ENCODE peak calls at places on chromosomes 1 and 21, in six cellular contexts. One of them, this sample, is unnamed. For H3K36me3, the result is how much of the 10 kb centered on the place peaks cover.

GRCh38 chr1:100989306-100990077 is 36.1 kb downstream of the DPH5 start:
- DNase-seq in Panc1: no peak
- DNase-seq in right lobe of liver: no peak
- DNase-seq in ovary: no peak
- DNase-seq in heart right ventricle: no peak
- DNase-seq in right atrium auricular region: no peak
- DNase-seq in this sample: peak

GRCh38 chr1:22350171-22350961 is 101.3 kb upstream of the ZBTB40 start:
- DNase-seq in ovary: no peak
- DNase-seq in right atrium auricular region: no peak
- DNase-seq in right lobe of liver: no peak
- DNase-seq in heart right ventricle: no peak
- DNase-seq in Panc1: no peak
- DNase-seq in this sample: no peak

GRCh38 chr21:35265170-35265877 is 216.2 kb upstream of the RUNX1 start:
- DNase-seq in heart right ventricle: no peak
- DNase-seq in right lobe of liver: no peak
- DNase-seq in ovary: no peak
- DNase-seq in right atrium auricular region: no peak
- DNase-seq in Panc1: peak
- DNase-seq in this sample: peak

GRCh38 chr1:178540646-178541045 is 27.7 kb downstream of the TEX35 start:
- DNase-seq in heart right ventricle: no peak
- DNase-seq in right lobe of liver: no peak
- DNase-seq in Panc1: no peak
- DNase-seq in right atrium auricular region: no peak
- DNase-seq in ovary: no peak
- DNase-seq in this sample: no peak

GRCh38 chr1:67726224-67726623 is 41.2 kb downstream of the GADD45A start:
- DNase-seq in heart right ventricle: no peak
- DNase-seq in right lobe of liver: no peak
- DNase-seq in right atrium auricular region: no peak
- DNase-seq in ovary: no peak
- DNase-seq in Panc1: peak
- DNase-seq in this sample: no peak

GRCh38 chr1:20366766-20367602 is 76.3 kb downstream of the VWA5B1 start:
- DNase-seq in ovary: no peak
- DNase-seq in right atrium auricular region: no peak
- DNase-seq in heart right ventricle: peak
- DNase-seq in right lobe of liver: peak
- DNase-seq in Panc1: no peak
- DNase-seq in this sample: no peak

GRCh38 chr1:116538527-116538926 is 32.3 kb downstream of the CD58 start:
- DNase-seq in Panc1: no peak
- DNase-seq in right atrium auricular region: no peak
- DNase-seq in right lobe of liver: no peak
- DNase-seq in heart right ventricle: no peak
- DNase-seq in ovary: no peak
- DNase-seq in this sample: no peak

GRCh38 chr1:234724517-234725176 is 114.7 kb upstream of the IRF2BP2 start:
- DNase-seq in heart right ventricle: peak
- DNase-seq in right atrium auricular region: peak
- DNase-seq in Panc1: no peak
- DNase-seq in ovary: peak
- DNase-seq in right lobe of liver: peak
- DNase-seq in this sample: no peak

GRCh38 chr1:113536182-113536780 is 146.0 kb downstream of the MAGI3 start:
- DNase-seq in Panc1: no peak
- DNase-seq in ovary: no peak
- DNase-seq in right lobe of liver: no peak
- DNase-seq in heart right ventricle: no peak
- DNase-seq in right atrium auricular region: no peak
- DNase-seq in this sample: no peak

GRCh38 chr1:172446547-172446946 is 2.7 kb upstream of the PIGC start:
- DNase-seq in right lobe of liver: no peak
- DNase-seq in right atrium auricular region: no peak
- DNase-seq in Panc1: no peak
- DNase-seq in heart right ventricle: no peak
- DNase-seq in ovary: no peak
- DNase-seq in this sample: no peak

GRCh38 chr1:156577512-156577911 is 2.0 kb upstream of the TTC24 start:
- DNase-seq in right atrium auricular region: no peak
- DNase-seq in ovary: no peak
- DNase-seq in Panc1: no peak
- DNase-seq in heart right ventricle: no peak
- DNase-seq in right lobe of liver: no peak
- DNase-seq in this sample: no peak

GRCh38 chr1:29122987-29123870 is 474 bp downstream of the TMEM200B start:
- DNase-seq in right lobe of liver: peak
- DNase-seq in heart right ventricle: peak
- DNase-seq in right atrium auricular region: no peak
- DNase-seq in Panc1: no peak
- DNase-seq in ovary: peak
- DNase-seq in this sample: no peak

GRCh38 chr1:116737855-116738318 is 16.3 kb upstream of the CD2 start:
- DNase-seq in right atrium auricular region: no peak
- DNase-seq in Panc1: no peak
- DNase-seq in right lobe of liver: no peak
- DNase-seq in heart right ventricle: no peak
- DNase-seq in ovary: no peak
- DNase-seq in this sample: no peak

GRCh38 chr21:46153259-46154154 is 1.9 kb downstream of the FTCD start:
- DNase-seq in heart right ventricle: no peak
- DNase-seq in right lobe of liver: peak
- DNase-seq in ovary: peak
- DNase-seq in Panc1: no peak
- DNase-seq in right atrium auricular region: peak
- DNase-seq in this sample: no peak

GRCh38 chr1:149931212-149931805 is 3.7 kb upstream of the SF3B4 start:
- DNase-seq in heart right ventricle: no peak
- DNase-seq in right lobe of liver: no peak
- DNase-seq in right atrium auricular region: peak
- DNase-seq in ovary: no peak
- DNase-seq in Panc1: no peak
- DNase-seq in this sample: no peak

GRCh38 chr1:94068096-94068830 is 52.7 kb downstream of the ABCA4 start:
- DNase-seq in right atrium auricular region: no peak
- DNase-seq in Panc1: peak
- DNase-seq in ovary: no peak
- DNase-seq in right lobe of liver: no peak
- DNase-seq in heart right ventricle: no peak
- DNase-seq in this sample: peak

GRCh38 chr21:31683029-31683428 is 23.5 kb downstream of the SOD1 start:
- DNase-seq in right atrium auricular region: no peak
- DNase-seq in Panc1: no peak
- DNase-seq in ovary: no peak
- DNase-seq in right lobe of liver: no peak
- DNase-seq in heart right ventricle: no peak
- DNase-seq in this sample: no peak
- TF ChIP-seq CTCF in right atrium auricular region: no peak
- TF ChIP-seq CTCF in Panc1: peak
- TF ChIP-seq CTCF in ovary: no peak
- TF ChIP-seq CTCF in right lobe of liver: no peak
- TF ChIP-seq CTCF in heart right ventricle: no peak
- TF ChIP-seq CTCF in this sample: no peak

GRCh38 chr1:11441211-11441952 is 37.6 kb upstream of the DISP3 start:
- DNase-seq in right atrium auricular region: no peak
- DNase-seq in right lobe of liver: no peak
- DNase-seq in Panc1: no peak
- DNase-seq in heart right ventricle: no peak
- DNase-seq in ovary: no peak
- DNase-seq in this sample: no peak
- H3K36me3 ChIP-seq in right atrium auricular region: under half
- H3K36me3 ChIP-seq in right lobe of liver: under half
- H3K36me3 ChIP-seq in Panc1: under half
- H3K36me3 ChIP-seq in heart right ventricle: under half
- H3K36me3 ChIP-seq in ovary: under half
- H3K36me3 ChIP-seq in this sample: under half

DNA sequence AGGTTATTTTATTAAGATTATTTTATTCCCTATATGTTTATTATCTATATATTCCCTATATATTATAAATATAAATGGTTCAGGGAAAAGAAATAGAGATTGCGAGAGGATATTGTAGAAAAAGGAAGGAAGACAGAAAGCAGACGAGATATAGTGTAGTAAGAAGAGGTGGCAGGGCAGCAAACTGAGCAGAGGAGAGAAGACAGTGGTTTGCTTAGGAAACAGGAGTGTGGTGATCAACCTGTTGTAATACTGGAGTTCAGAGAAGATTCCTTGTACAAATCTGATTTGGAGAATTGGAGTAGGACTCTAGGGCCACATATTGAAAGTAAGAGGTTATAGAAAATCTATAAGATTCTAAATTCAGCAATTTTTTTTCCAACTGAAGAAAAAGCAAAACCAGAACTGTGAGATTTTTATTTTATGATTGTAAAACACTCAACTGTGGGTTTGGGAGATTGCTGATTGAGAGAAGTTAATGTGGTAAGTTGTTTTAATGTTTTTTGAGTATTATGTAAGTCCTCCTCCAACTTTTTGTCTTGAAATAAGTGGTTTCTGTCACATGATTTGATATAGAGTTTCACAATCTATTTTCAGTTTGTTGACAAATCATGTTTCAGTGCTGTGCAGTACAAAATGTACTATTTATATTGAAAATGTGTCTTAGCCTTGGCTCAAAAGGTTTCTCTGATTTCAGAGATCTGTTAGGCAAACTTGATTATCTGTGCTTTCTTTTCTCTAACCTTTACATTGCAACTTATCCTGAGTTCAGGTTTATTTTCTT is 9.6 kb upstream of the AMY2B start:
- DNase-seq in right lobe of liver: no peak
- DNase-seq in Panc1: no peak
- DNase-seq in heart right ventricle: no peak
- DNase-seq in right atrium auricular region: no peak
- DNase-seq in ovary: no peak
- DNase-seq in this sample: no peak
- H3K4me3 ChIP-seq in right lobe of liver: peak
- H3K4me3 ChIP-seq in Panc1: no peak
- H3K4me3 ChIP-seq in heart right ventricle: no peak
- H3K4me3 ChIP-seq in right atrium auricular region: no peak
- H3K4me3 ChIP-seq in ovary: no peak
- H3K4me3 ChIP-seq in this sample: no peak

GRCh38 chr1:52726265-52727113 is at the start of gene ZYG11B:
- DNase-seq in ovary: peak
- DNase-seq in heart right ventricle: peak
- DNase-seq in right lobe of liver: peak
- DNase-seq in right atrium auricular region: peak
- DNase-seq in Panc1: peak
- DNase-seq in this sample: peak
- TF ChIP-seq CTCF in ovary: no peak
- TF ChIP-seq CTCF in heart right ventricle: no peak
- TF ChIP-seq CTCF in right lobe of liver: no peak
- TF ChIP-seq CTCF in right atrium auricular region: no peak
- TF ChIP-seq CTCF in Panc1: no peak
- TF ChIP-seq CTCF in this sample: no peak

DNA sequence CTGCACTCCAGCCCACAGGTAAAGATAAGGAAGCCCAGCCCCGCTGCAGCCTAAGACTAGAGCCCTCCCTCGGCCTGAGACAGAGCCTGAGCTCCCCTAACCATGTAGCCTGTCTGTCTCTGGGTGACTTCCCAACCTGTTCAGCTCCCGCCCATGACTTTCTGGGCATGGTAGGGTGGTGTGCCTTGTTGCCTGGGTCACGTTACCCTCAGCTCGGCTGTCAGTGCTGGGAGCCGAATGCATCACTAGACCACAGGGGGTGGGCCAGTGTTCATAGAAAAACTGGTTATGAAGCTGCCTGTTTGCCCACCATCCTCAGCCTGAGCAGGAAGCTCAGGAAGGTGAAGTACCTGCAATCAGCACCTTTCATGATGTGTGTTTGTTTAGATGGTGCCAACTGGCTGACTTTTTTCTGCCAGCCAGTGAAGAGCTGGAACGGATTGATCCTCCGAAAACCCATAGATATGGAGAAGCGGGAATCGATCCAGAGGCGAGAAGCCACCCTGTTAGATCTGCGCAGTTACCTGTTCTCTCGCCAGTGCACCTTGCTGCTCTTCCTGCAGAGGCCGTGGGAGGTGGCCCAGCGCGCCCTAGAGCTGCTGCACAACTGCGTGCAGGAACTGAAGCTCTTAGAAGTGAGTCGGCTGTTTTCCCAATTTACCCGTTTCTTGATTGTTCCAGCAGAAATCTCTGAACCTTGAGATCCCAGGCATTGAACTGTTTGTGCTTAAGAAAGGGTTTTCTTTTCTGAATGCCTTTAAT is 43.9 kb upstream of the PWP2 start:
- DNase-seq in right lobe of liver: no peak
- DNase-seq in Panc1: no peak
- DNase-seq in heart right ventricle: no peak
- DNase-seq in right atrium auricular region: no peak
- DNase-seq in ovary: no peak
- DNase-seq in this sample: no peak
- H3K36me3 ChIP-seq in right lobe of liver: under half
- H3K36me3 ChIP-seq in Panc1: under half
- H3K36me3 ChIP-seq in heart right ventricle: half or more
- H3K36me3 ChIP-seq in right atrium auricular region: half or more
- H3K36me3 ChIP-seq in ovary: under half
- H3K36me3 ChIP-seq in this sample: under half